ENCODE peak calls at places on chromosomes 7 and 10, in ten cellular contexts. B, C, T, R, G, F, O, Y, E and S are unnamed samples.
A peak's percentile ranks its signal among the peaks of the same experiment; 100 is the strongest.

GRCh38 chr10:22556774-22557173 is 157.6 kb downstream of the PIP4K2A start:
- DNase-seq in B (no peak), C (no peak), T (no peak), R (peak; percentile 35), G (no peak), F (no peak), O (no peak), Y (no peak), E (no peak), S (no peak)

GRCh38 chr10:50470345-50470744 is 153.4 kb downstream of the SGMS1 start:
- DNase-seq in B (no peak), C (no peak), T (peak; percentile 15), R (peak; percentile 6), G (no peak), F (no peak), O (no peak), Y (no peak), E (no peak), S (peak; percentile 7)

GRCh38 chr10:112755446-112756117 is 194.5 kb upstream of the TCF7L2 start:
- DNase-seq in B (no peak), C (no peak), T (no peak), R (peak; percentile 25), G (no peak), F (no peak), O (no peak), Y (no peak), E (no peak), S (no peak)

GRCh38 chr10:17643339-17643754 is 604 bp upstream of the STAM start:
- DNase-seq in B (peak; percentile 82), C (peak; percentile 66), T (peak; percentile 91), R (peak; percentile 80), G (no peak), F (no peak), O (peak; percentile 86), Y (no peak), E (no peak), S (peak; percentile 76)

GRCh38 chr10:93313798-93314197 is 168.3 kb downstream of the MYOF start:
- DNase-seq in B (peak; percentile 61), C (no peak), T (no peak), R (no peak), G (no peak), F (no peak), O (no peak), Y (no peak), E (no peak), S (no peak)

GRCh38 chr10:66629976-66630375 is 295.9 kb upstream of the LRRTM3 start:
- DNase-seq in B (peak; percentile 7), C (no peak), T (peak; percentile 47), R (no peak), G (no peak), F (no peak), O (no peak), Y (no peak), E (no peak), S (no peak)

GRCh38 chr7:91843831-91844230 is 36.7 kb downstream of the MTERF1 start:
- DNase-seq in B (no peak), C (no peak), T (no peak), R (no peak), G (no peak), F (peak; percentile 88), O (no peak), Y (no peak), E (no peak), S (no peak)

GRCh38 chr7:121994625-121995410 is 121.9 kb downstream of the PTPRZ1 start:
- DNase-seq in B (peak; percentile 93), C (peak; percentile 34), T (peak; percentile 75), R (peak; percentile 77), G (peak; percentile 55), F (peak; percentile 83), O (peak; percentile 48), Y (peak; percentile 52), E (no peak), S (peak; percentile 36)

GRCh38 chr7:39663263-39663662 is 39.9 kb downstream of the RALA start:
- DNase-seq in B (no peak), C (no peak), T (no peak), R (no peak), G (no peak), F (no peak), O (no peak), Y (no peak), E (no peak), S (no peak)

GRCh38 chr7:157689269-157690057 is 352.7 kb downstream of the DNAJB6 start:
- DNase-seq in B (peak; percentile 11), C (no peak), T (no peak), R (peak; percentile 64), G (no peak), F (no peak), O (no peak), Y (no peak), E (no peak), S (no peak)

GRCh38 chr7:155363852-155364600 is 66.3 kb downstream of the INSIG1 start:
- DNase-seq in B (no peak), C (no peak), T (no peak), R (no peak), G (no peak), F (peak; percentile 8), O (no peak), Y (no peak), E (no peak), S (no peak)

GRCh38 chr10:31709028-31709427 is 219.6 kb downstream of the ARHGAP12 start:
- DNase-seq in B (peak; percentile 43), C (no peak), T (peak; percentile 37), R (no peak), G (no peak), F (peak; percentile 10), O (no peak), Y (no peak), E (no peak), S (no peak)
- TF ChIP-seq CTCF in B (peak; percentile 42), C (no peak), T (peak; percentile 8), R (peak; percentile 27), G (peak; percentile 5), F (peak; percentile 13), O (no peak), Y (no peak), E (no peak), S (peak; percentile 53)

GRCh38 chr10:108632044-108632443 is 1291.3 kb downstream of the XPNPEP1 start:
- DNase-seq in B (no peak), C (no peak), T (no peak), R (no peak), G (no peak), F (no peak), O (no peak), Y (no peak), E (no peak), S (no peak)
- H3K4me3 ChIP-seq in B (no peak overlapping the region), C (no peak overlapping the region), T (no peak overlapping the region), R (no peak overlapping the region), G (no peak overlapping the region), F (no peak overlapping the region), O (no peak overlapping the region), Y (no peak overlapping the region), E (no peak overlapping the region), S (no peak overlapping the region)

GRCh38 chr7:2063562-2064360 is 169.0 kb downstream of the MAD1L1 start:
- DNase-seq in B (peak; percentile 61), C (no peak), T (peak; percentile 78), R (no peak), G (no peak), F (no peak), O (no peak), Y (no peak), E (no peak), S (no peak)
- TF ChIP-seq CTCF in B (peak; percentile 75), C (no peak), T (peak; percentile 41), R (peak; percentile 11), G (peak; percentile 57), F (no peak), O (no peak), Y (peak; percentile 38), E (no peak), S (no peak)

GRCh38 chr10:36110097-36110496 is 468.0 kb upstream of the FZD8 start:
- DNase-seq in B (no peak), C (no peak), T (no peak), R (no peak), G (no peak), F (no peak), O (no peak), Y (no peak), E (no peak), S (peak; percentile 7)

GRCh38 chr10:36114913-36115312 is 472.8 kb upstream of the FZD8 start:
- DNase-seq in B (peak; percentile 94), C (no peak), T (no peak), R (no peak), G (peak; percentile 58), F (no peak), O (peak; percentile 35), Y (no peak), E (no peak), S (no peak)

GRCh38 chr10:36114141-36114540 is 472.0 kb upstream of the FZD8 start:
- DNase-seq in B (peak; percentile 17), C (no peak), T (no peak), R (no peak), G (no peak), F (no peak), O (no peak), Y (no peak), E (no peak), S (no peak)

GRCh38 chr10:36109399-36110023 is 467.4 kb upstream of the FZD8 start:
- DNase-seq in B (no peak), C (no peak), T (no peak), R (no peak), G (no peak), F (no peak), O (no peak), Y (no peak), E (no peak), S (no peak)

DNA sequence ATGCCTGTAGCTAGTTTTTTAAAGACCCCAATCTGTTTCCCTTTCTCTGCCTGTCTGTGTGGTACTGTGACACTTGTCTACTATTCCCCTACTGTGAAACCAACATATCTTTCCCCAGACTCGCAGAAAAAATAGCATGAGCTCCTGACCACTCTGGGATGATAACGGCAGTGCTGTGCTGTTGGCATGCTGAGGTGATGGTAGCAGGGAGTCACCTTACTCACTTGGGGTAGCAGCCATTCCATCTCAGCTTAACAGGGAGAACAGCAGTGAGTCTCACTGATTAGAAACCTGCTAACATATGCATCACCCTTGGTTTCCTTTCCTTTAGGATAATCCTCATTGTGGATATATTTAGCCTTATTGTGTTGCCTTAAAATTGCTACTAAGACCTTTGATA is 469.6 kb upstream of the FZD8 start:
- DNase-seq in B (no peak), C (no peak), T (no peak), R (peak; percentile 14), G (no peak), F (no peak), O (no peak), Y (no peak), E (no peak), S (no peak)
- H3K4me3 ChIP-seq in B (no peak overlapping the region), C (no peak overlapping the region), T (no peak overlapping the region), R (no peak overlapping the region), G (no peak overlapping the region), F (no peak overlapping the region), O (no peak overlapping the region), Y (no peak overlapping the region), E (no peak overlapping the region), S (no peak overlapping the region)